ENCODE peak calls at places on chromosomes 11 and 22, in seven cellular contexts. K is ELF-1; S is KBM-7; Z is nucleus accumbens; M is effector CD8-positive, alpha-beta T cell; X is EH; P is suprapubic skin. J is an unnamed sample.
A peak's percentile ranks its signal among the peaks of the same experiment; 100 is the strongest.

GRCh38 chr11:67071420-67072284 is 15.0 kb downstream of the RHOD start:
- DNase-seq in X (peak; percentile 52), Z (no peak), P (no peak), S (peak; percentile 70), M (peak; percentile 57), K (peak; percentile 93), J (no peak)

GRCh38 chr11:73252577-73253191 is 19.5 kb upstream of the P2RY6 start:
- DNase-seq in M (no peak), Z (no peak), X (no peak), K (no peak), P (no peak), S (peak; percentile 71), J (no peak)

GRCh38 chr11:82046778-82047177 is 686.9 kb downstream of the FAM181B start:
- DNase-seq in Z (no peak), X (no peak), K (no peak), M (no peak), P (no peak), S (no peak), J (no peak)

GRCh38 chr11:13772223-13773046 is 104.0 kb downstream of the FAR1 start:
- DNase-seq in Z (no peak), P (no peak), K (peak; percentile 61), S (peak; percentile 74), X (peak; percentile 61), M (no peak), J (no peak)

GRCh38 chr22:39471421-39472141 is 14.8 kb downstream of the MGAT3 start:
- DNase-seq in X (peak; percentile 86), K (peak; percentile 86), P (no peak), S (peak; percentile 37), Z (no peak), M (no peak), J (no peak)

GRCh38 chr11:116578971-116579687 is 193.7 kb downstream of the BUD13 start:
- DNase-seq in M (no peak), K (peak; percentile 49), S (no peak), Z (no peak), P (no peak), X (no peak), J (no peak)

GRCh38 chr11:59224419-59224928 is 11.7 kb upstream of the MPEG1 start:
- DNase-seq in Z (no peak), S (no peak), K (no peak), M (no peak), P (no peak), X (no peak), J (no peak)

GRCh38 chr11:128181090-128181485 is 406.3 kb downstream of the ETS1 start:
- DNase-seq in Z (no peak), M (no peak), P (no peak), X (no peak), K (no peak), S (no peak), J (no peak)

GRCh38 chr11:23727821-23728220 is 769.0 kb upstream of the LUZP2 start:
- DNase-seq in Z (no peak), S (no peak), X (peak; percentile 24), P (no peak), K (no peak), M (no peak), J (no peak)

GRCh38 chr11:126113515-126113957 is 50.9 kb upstream of the CDON start:
- DNase-seq in P (peak; percentile 95), X (peak; percentile 96), S (no peak), Z (no peak), M (no peak), K (peak; percentile 62), J (no peak)

J was measured in RWPE2.